ENCODE peak calls at places on chromosomes 7 and 10, in six cellular contexts. B is NCI-H1930; M is MV-4-11; Y is NCI-H1436; T is OCI-LY7; H is activated CD4-positive, alpha-beta T cell treated with anti-CD3 and anti-CD28 coated beads, Interleukin-2, amount 50 U/mL, for 24 hours. V is an unnamed sample.

GRCh38 chr7:12839508-12840153 is 152.2 kb downstream of the ARL4A start:
- DNase-seq in B (no peak), M (no peak), Y (no peak), T (no peak), H (no peak), V (no peak)

GRCh38 chr10:13816195-13816926 is 229.6 kb downstream of the PRPF18 start:
- DNase-seq in B (no peak), M (no peak), Y (no peak), T (no peak), H (no peak), V (no peak)

GRCh38 chr10:64365663-64366062 is 844.5 kb downstream of the REEP3 start:
- DNase-seq in B (no peak), M (no peak), Y (no peak), T (no peak), H (no peak), V (no peak)

GRCh38 chr10:82564353-82565218 is 689.6 kb downstream of the NRG3 start:
- DNase-seq in B (no peak), M (no peak), Y (no peak), T (no peak), H (no peak), V (no peak)

GRCh38 chr7:36032362-36032818 is 120.7 kb upstream of the EEPD1 start:
- DNase-seq in B (no peak), M (no peak), Y (no peak), T (no peak), H (no peak), V (no peak)

GRCh38 chr10:72564596-72564995 is 61.3 kb downstream of the MICU1 start:
- DNase-seq in B (no peak), M (no peak), Y (no peak), T (no peak), H (no peak), V (no peak)

GRCh38 chr7:100102950-100103840 is 1.8 kb downstream of the AP4M1 start:
- DNase-seq in B (no peak), M (no peak), Y (no peak), T (no peak), H (no peak), V (no peak)

GRCh38 chr10:43407148-43407575 is 1.8 kb downstream of the HNRNPF start:
- DNase-seq in B (no peak), M (no peak), Y (no peak), T (peak), H (no peak), V (no peak)

GRCh38 chr10:85643839-85644525 is 722.6 kb downstream of the GRID1 start:
- DNase-seq in B (no peak), M (no peak), Y (no peak), T (no peak), H (no peak), V (no peak)

GRCh38 chr10:113126506-113127192 is 176.6 kb downstream of the TCF7L2 start:
- DNase-seq in B (peak), M (peak), Y (peak), T (no peak), H (no peak), V (peak)

GRCh38 chr7:2046581-2047271 is 186.0 kb downstream of the MAD1L1 start:
- DNase-seq in B (no peak), M (no peak), Y (no peak), T (no peak), H (no peak), V (no peak)

GRCh38 chr7:40239755-40240303 is 105.0 kb downstream of the SUGCT start:
- DNase-seq in B (no peak), M (no peak), Y (no peak), T (no peak), H (no peak), V (no peak)

GRCh38 chr10:60236869-60237524 is 152.7 kb downstream of the ANK3 start:
- DNase-seq in B (no peak), M (peak), Y (no peak), T (peak), H (no peak), V (peak)

GRCh38 chr7:92934096-92934495 is 97.7 kb upstream of the CDK6 start:
- DNase-seq in B (no peak), M (no peak), Y (no peak), T (no peak), H (no peak), V (no peak)

GRCh38 chr10:110620108-110620719 is 23.9 kb upstream of the RBM20 start:
- DNase-seq in B (no peak), M (no peak), Y (no peak), T (no peak), H (no peak), V (no peak)

V was measured in AML-193.